ENCODE peak calls at places on chromosomes 5 and 9, in ten cellular contexts. F is sigmoid colon, P is fibroblast of mammary gland, C is uterus, V is pancreas, H is NT2/D1, A is lower leg skin, Q is aorta, K is choroid plexus epithelial cell, D is HepG2. N is an unnamed sample.

GRCh38 chr9:136219276-136219675 is 14.3 kb upstream of the LHX3 start:
- DNase-seq in C (no peak), K (peak), D (no peak), H (no peak), F (no peak), A (no peak), P (peak), V (no peak), Q (no peak), N (no peak)

GRCh38 chr5:109316631-109317030 is 93.1 kb downstream of the PJA2 start:
- DNase-seq in P (peak), D (no peak), A (no peak), H (no peak), V (no peak), Q (no peak), K (no peak), C (no peak), F (no peak), N (no peak)

GRCh38 chr9:90502134-90502533 is 140.5 kb downstream of the DIRAS2 start:
- DNase-seq in C (no peak), V (no peak), F (no peak), K (no peak), P (no peak), D (no peak), Q (no peak), A (no peak), H (peak), N (no peak)

GRCh38 chr5:89417515-89417914 is 534.5 kb upstream of the MEF2C start:
- DNase-seq in D (no peak), F (no peak), K (no peak), P (no peak), C (no peak), A (no peak), Q (no peak), V (no peak), H (no peak), N (no peak)

GRCh38 chr5:7330141-7330712 is 65.7 kb upstream of the ADCY2 start:
- DNase-seq in C (no peak), F (no peak), V (no peak), P (no peak), A (no peak), H (no peak), Q (no peak), D (no peak), K (no peak), N (no peak)

GRCh38 chr9:111301195-111301594 is 28.8 kb downstream of the OR2K2 start:
- DNase-seq in A (no peak), D (no peak), P (peak), Q (no peak), C (no peak), V (no peak), H (no peak), F (no peak), K (peak), N (peak)

GRCh38 chr5:16593013-16593412 is 23.8 kb downstream of the RETREG1 start:
- DNase-seq in F (no peak), A (peak), D (no peak), Q (no peak), K (peak), H (no peak), V (no peak), P (peak), C (no peak), N (peak)

GRCh38 chr5:97076098-97076497 is 66.3 kb downstream of the LIX1 start:
- DNase-seq in Q (no peak), D (no peak), H (no peak), C (no peak), F (no peak), V (no peak), A (no peak), P (no peak), K (no peak), N (no peak)

GRCh38 chr5:170147051-170147785 is 41.5 kb downstream of the FOXI1 start:
- DNase-seq in A (no peak), Q (no peak), C (no peak), K (no peak), F (no peak), P (no peak), H (no peak), V (no peak), D (no peak), N (no peak)

GRCh38 chr5:100900142-100900795 is 2.8 kb downstream of the ST8SIA4 start:
- DNase-seq in C (no peak), H (no peak), Q (peak), F (peak), P (peak), D (no peak), A (no peak), V (peak), K (peak), N (peak)

GRCh38 chr9:70563437-70564204 is 149.2 kb upstream of the KLF9 start:
- DNase-seq in K (peak), F (no peak), V (no peak), H (no peak), P (peak), Q (no peak), D (no peak), C (no peak), A (no peak), N (peak)

GRCh38 chr5:100731768-100732167 is 171.3 kb downstream of the ST8SIA4 start:
- DNase-seq in K (peak), Q (no peak), C (no peak), H (no peak), V (no peak), P (no peak), A (no peak), D (no peak), F (no peak), N (no peak)

GRCh38 chr9:125985998-125986655 is 239.0 kb downstream of the PBX3 start:
- DNase-seq in P (no peak), H (no peak), A (no peak), Q (peak), V (no peak), F (peak), C (peak), K (no peak), D (no peak), N (no peak)

GRCh38 chr5:88883566-88884434 is 816 bp upstream of the MEF2C start:
- DNase-seq in V (peak), A (peak), F (peak), H (no peak), C (peak), D (no peak), Q (peak), K (peak), P (peak), N (peak)

GRCh38 chr9:69097053-69097452 is 61.5 kb downstream of the FXN start:
- DNase-seq in K (peak), F (no peak), Q (no peak), A (no peak), H (no peak), D (no peak), P (peak), C (no peak), V (no peak), N (peak)

GRCh38 chr5:91136271-91136670 is 246.8 kb downstream of the ARRDC3 start:
- DNase-seq in F (no peak), Q (no peak), D (no peak), K (peak), H (no peak), V (no peak), C (no peak), P (no peak), A (no peak), N (no peak)

GRCh38 chr5:137921931-137922330 is 32.7 kb downstream of the PKD2L2 start:
- DNase-seq in C (no peak), D (no peak), H (no peak), K (peak), A (no peak), F (no peak), Q (no peak), P (peak), V (no peak), N (no peak)

GRCh38 chr9:69549310-69550202 is 122.6 kb downstream of the APBA1 start:
- DNase-seq in Q (no peak), H (peak), P (peak), D (peak), V (no peak), K (peak), F (no peak), C (no peak), A (no peak), N (peak)

GRCh38 chr9:71729816-71730526 is 38.3 kb downstream of the CEMIP2 start:
- DNase-seq in D (no peak), P (no peak), Q (no peak), V (no peak), C (no peak), H (no peak), K (no peak), F (no peak), A (no peak), N (no peak)

GRCh38 chr9:136617746-136618577 is 44.8 kb upstream of the EGFL7 start:
- DNase-seq in P (no peak), H (no peak), Q (no peak), V (no peak), D (no peak), K (no peak), C (no peak), A (no peak), F (no peak), N (no peak)

GRCh38 chr9:6788175-6789016 is 30.6 kb downstream of the KDM4C start:
- DNase-seq in P (peak), V (no peak), H (no peak), C (no peak), D (peak), K (peak), Q (no peak), F (peak), A (no peak), N (peak)

GRCh38 chr5:169602535-169602934 is 19.0 kb downstream of the SPDL1 start:
- DNase-seq in C (no peak), V (no peak), H (no peak), A (no peak), P (peak), Q (no peak), F (no peak), D (no peak), K (no peak), N (peak)

GRCh38 chr5:133109655-133110483 is 58.1 kb downstream of the HSPA4 start:
- DNase-seq in P (peak), A (no peak), D (no peak), V (no peak), K (no peak), F (no peak), C (no peak), H (no peak), Q (no peak), N (no peak)

GRCh38 chr5:173236531-173237501 is 1.8 kb upstream of the NKX2-5 start:
- DNase-seq in F (no peak), H (no peak), A (no peak), Q (peak), C (no peak), V (no peak), D (no peak), P (no peak), K (no peak), N (no peak)

GRCh38 chr9:123662057-123662776 is 267.7 kb downstream of the DENND1A start:
- DNase-seq in V (no peak), C (no peak), P (no peak), H (no peak), Q (no peak), D (no peak), K (no peak), A (no peak), F (no peak), N (no peak)

GRCh38 chr9:121557581-121558422 is 58.2 kb upstream of the GGTA1 start:
- DNase-seq in F (peak), K (peak), P (peak), H (peak), A (peak), Q (peak), C (peak), D (no peak), V (peak), N (peak)

GRCh38 chr5:143195496-143195895 is 208.0 kb downstream of the NR3C1 start:
- DNase-seq in D (no peak), H (no peak), F (no peak), A (peak), K (peak), C (no peak), Q (no peak), P (peak), V (no peak), N (peak)

GRCh38 chr9:20437466-20437865 is 184.8 kb downstream of the MLLT3 start:
- DNase-seq in Q (no peak), C (no peak), P (peak), F (no peak), H (no peak), V (no peak), K (peak), D (no peak), A (no peak), N (peak)

GRCh38 chr9:109843651-109844050 is 63.7 kb downstream of the PALM2AKAP2 start:
- DNase-seq in D (no peak), F (no peak), A (peak), K (no peak), P (no peak), V (no peak), Q (peak), H (no peak), C (peak), N (no peak)

GRCh38 chr9:111411266-111411665 is 72.9 kb downstream of the ECPAS start:
- DNase-seq in P (no peak), A (no peak), D (no peak), K (no peak), Q (no peak), H (no peak), V (no peak), F (no peak), C (no peak), N (no peak)

GRCh38 chr5:171484460-171484899 is 65.0 kb downstream of the FGF18 start:
- DNase-seq in P (peak), C (peak), H (no peak), K (peak), A (no peak), D (no peak), F (no peak), V (no peak), Q (no peak), N (peak)

GRCh38 chr5:172678902-172679301 is 37.8 kb downstream of the NEURL1B start:
- DNase-seq in K (no peak), C (peak), A (no peak), V (no peak), F (peak), Q (peak), P (no peak), H (no peak), D (no peak), N (no peak)

GRCh38 chr9:76873056-76873792 is 32.7 kb downstream of the PRUNE2 start:
- DNase-seq in H (no peak), Q (no peak), K (peak), C (no peak), F (peak), D (no peak), P (peak), A (peak), V (no peak), N (peak)

DNA sequence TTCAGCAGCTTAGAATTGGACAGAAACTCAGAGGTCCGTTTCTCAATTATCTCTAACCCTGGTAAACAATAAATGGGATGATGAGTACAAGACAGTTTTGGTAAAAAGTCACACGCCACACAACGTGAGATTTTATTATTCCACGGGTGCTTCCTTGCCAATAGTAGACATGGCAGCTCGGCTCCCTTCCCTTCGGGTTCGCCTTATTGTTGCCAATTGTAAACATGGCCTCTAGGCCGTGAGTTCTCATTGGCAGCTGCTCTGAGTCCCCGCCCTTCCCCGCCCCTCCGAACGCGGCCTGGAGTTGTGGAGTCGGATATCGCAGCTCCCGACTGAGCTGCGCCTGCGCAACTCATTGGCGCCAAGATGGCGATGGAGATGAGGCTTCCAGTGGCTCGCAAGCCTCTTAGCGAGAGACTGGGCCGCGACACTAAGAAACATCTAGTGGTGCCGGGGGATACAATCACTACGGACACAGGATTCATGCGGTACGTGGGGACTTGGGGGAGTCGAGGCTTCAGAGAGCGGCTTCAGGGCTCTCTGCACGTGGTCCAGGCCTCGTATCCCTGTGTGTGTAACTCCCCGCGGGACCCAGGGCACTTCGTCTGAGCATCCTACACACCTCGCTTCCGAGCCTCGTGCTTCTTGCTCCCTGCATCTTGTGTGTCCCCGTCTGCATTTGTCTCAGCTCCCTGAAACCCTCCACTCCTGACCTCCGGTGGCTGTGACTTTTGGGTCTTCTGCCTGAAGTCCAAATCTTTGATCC is at the start of gene EXOSC2:
- DNase-seq in K (peak), Q (peak), D (peak), H (peak), A (peak), F (peak), V (peak), C (peak), P (peak), N (peak)
- H3K4me3 ChIP-seq in K (peak), Q (peak), D (peak), H (peak), A (peak), F (peak), V (peak), C (peak), P (peak), N (peak)

GRCh38 chr5:73375949-73376348 is 72.6 kb downstream of the FOXD1 start:
- DNase-seq in A (no peak), Q (no peak), V (no peak), H (no peak), C (no peak), F (no peak), P (no peak), K (no peak), D (no peak), N (no peak)
- H3K4me3 ChIP-seq in A (no peak), Q (no peak), V (no peak), H (no peak), C (no peak), F (no peak), P (no peak), K (no peak), D (no peak), N (no peak)

GRCh38 chr5:156888520-156888919 is 38.4 kb downstream of the PPP1R2B start:
- DNase-seq in A (no peak), D (no peak), C (no peak), P (no peak), V (no peak), F (no peak), Q (no peak), H (no peak), K (no peak), N (no peak)

GRCh38 chr5:156879665-156880285 is 29.7 kb downstream of the PPP1R2B start:
- DNase-seq in H (no peak), A (no peak), P (no peak), F (no peak), K (no peak), V (no peak), C (no peak), D (no peak), Q (no peak), N (no peak)

GRCh38 chr5:156883316-156883875 is 33.3 kb downstream of the PPP1R2B start:
- DNase-seq in V (no peak), A (no peak), D (no peak), K (no peak), C (no peak), F (no peak), H (no peak), Q (no peak), P (no peak), N (no peak)
- H3K4me3 ChIP-seq in V (no peak), A (no peak), D (no peak), K (no peak), C (no peak), F (no peak), H (no peak), Q (no peak), P (no peak), N (no peak)

DNA sequence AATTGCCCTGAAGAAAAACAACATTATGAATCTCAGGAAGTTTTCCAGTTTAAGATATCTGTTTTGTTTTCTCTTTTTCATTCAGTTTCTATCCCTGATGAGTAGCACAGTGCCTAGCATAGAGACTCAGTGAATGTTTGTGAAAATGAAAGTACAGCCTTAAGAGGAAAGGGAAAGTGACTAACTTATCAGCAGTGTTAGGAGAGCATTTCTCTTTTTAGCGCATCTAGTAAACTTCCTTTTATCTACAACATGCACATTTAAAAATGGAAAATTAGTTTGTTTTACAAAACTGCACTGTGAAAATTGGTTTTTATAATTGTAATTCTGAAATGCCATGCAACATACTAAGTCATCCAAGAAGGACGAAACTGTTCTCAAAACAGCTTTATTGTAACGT is 110.8 kb downstream of the SMARCA2 start:
- DNase-seq in Q (no peak), K (peak), A (no peak), P (peak), H (no peak), F (no peak), D (no peak), C (no peak), V (no peak), N (no peak)
- H3K4me3 ChIP-seq in Q (no peak), K (no peak), A (no peak), P (no peak), H (no peak), F (no peak), D (no peak), C (no peak), V (no peak), N (peak)

DNA sequence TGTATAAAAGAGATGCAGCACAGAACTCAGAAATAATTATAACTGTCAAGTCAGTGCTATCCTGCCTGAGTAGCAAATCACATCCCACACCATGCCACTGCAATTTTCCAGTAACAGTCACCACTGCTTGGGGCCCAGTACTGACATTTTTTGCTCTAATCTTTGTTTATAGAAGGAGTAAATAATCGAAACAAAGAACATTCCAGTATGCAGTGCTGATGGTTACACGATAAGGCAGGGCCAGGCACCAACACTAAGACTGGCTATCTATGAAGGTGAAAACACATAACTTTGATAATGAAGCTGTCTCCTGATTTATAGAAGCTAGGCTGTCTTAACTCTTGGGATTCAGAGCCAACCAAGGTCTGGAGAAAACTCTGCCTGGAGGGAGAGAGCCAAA is 365.3 kb downstream of the BNC2 start:
- DNase-seq in H (no peak), C (no peak), Q (no peak), A (no peak), K (peak), P (peak), F (no peak), V (no peak), D (no peak), N (peak)
- H3K4me3 ChIP-seq in H (no peak), C (no peak), Q (no peak), A (no peak), K (no peak), P (no peak), F (no peak), V (no peak), D (no peak), N (peak)

GRCh38 chr5:66417681-66418248 is 178.4 kb upstream of the MAST4 start:
- DNase-seq in D (no peak), H (no peak), V (no peak), F (no peak), P (no peak), Q (no peak), C (no peak), K (no peak), A (no peak), N (no peak)
- H3K4me3 ChIP-seq in D (no peak), H (no peak), V (no peak), F (no peak), P (no peak), Q (no peak), C (no peak), K (no peak), A (no peak), N (no peak)